ENCODE peak calls at places on chromosome 6, in seven cellular contexts. E, S, K, Y, G, N and H are unnamed samples.

GRCh38 chr6:134414793-134415192 is 96.9 kb upstream of the SGK1 start:
- DNase-seq in E (no peak), S (no peak), K (no peak), Y (no peak), G (no peak), N (no peak), H (no peak)

GRCh38 chr6:39791850-39792500 is at the start of gene DAAM2:
- DNase-seq in E (no peak), S (no peak), K (no peak), Y (no peak), G (no peak), N (no peak), H (no peak)

GRCh38 chr6:121847806-121848522 is 412.5 kb downstream of the GJA1 start:
- DNase-seq in E (no peak), S (no peak), K (no peak), Y (no peak), G (no peak), N (no peak), H (no peak)

GRCh38 chr6:90194371-90194841 is 102.2 kb downstream of the BACH2 start:
- DNase-seq in E (no peak), S (peak), K (peak), Y (no peak), G (no peak), N (no peak), H (no peak)

GRCh38 chr6:147448212-147448611 is 60.3 kb upstream of the SAMD5 start:
- DNase-seq in E (no peak), S (no peak), K (no peak), Y (no peak), G (no peak), N (no peak), H (no peak)

GRCh38 chr6:36120979-36121706 is 9.2 kb upstream of the MAPK13 start:
- DNase-seq in E (peak), S (no peak), K (peak), Y (no peak), G (peak), N (peak), H (peak)

GRCh38 chr6:141550471-141550870 is 582.3 kb upstream of the GJE1 start:
- DNase-seq in E (no peak), S (no peak), K (no peak), Y (no peak), G (no peak), N (no peak), H (no peak)

GRCh38 chr6:85403331-85404015 is 46.4 kb upstream of the NT5E start:
- DNase-seq in E (no peak), S (peak), K (no peak), Y (no peak), G (no peak), N (no peak), H (no peak)

GRCh38 chr6:47047479-47048411 is 5.6 kb upstream of the ADGRF1 start:
- DNase-seq in E (peak), S (peak), K (peak), Y (peak), G (peak), N (peak), H (no peak)